ENCODE peak calls at places on chromosomes 2 and 18, in nine cellular contexts. X, C, P, Q, Z, B, K, S and F are unnamed samples.

GRCh38 chr2:72603481-72603880 is 222.4 kb downstream of the EXOC6B start:
- DNase-seq in X (no peak), C (no peak), P (no peak), Q (no peak), Z (no peak), B (no peak), K (peak), S (no peak), F (no peak)

GRCh38 chr2:197292614-197293013 is 18.0 kb downstream of the ANKRD44 start:
- DNase-seq in X (no peak), C (no peak), P (no peak), Q (no peak), Z (no peak), B (no peak), K (no peak), S (no peak), F (no peak)

GRCh38 chr2:10446631-10447030 is 1.5 kb downstream of the ODC1 start:
- DNase-seq in X (no peak), C (no peak), P (no peak), Q (no peak), Z (no peak), B (no peak), K (no peak), S (no peak), F (no peak)

GRCh38 chr2:233480490-233481202 is 85.9 kb downstream of the USP40 start:
- DNase-seq in X (no peak), C (peak), P (no peak), Q (peak), Z (no peak), B (peak), K (peak), S (no peak), F (no peak)

GRCh38 chr2:222239945-222240675 is 58.7 kb downstream of the PAX3 start:
- DNase-seq in X (no peak), C (peak), P (no peak), Q (no peak), Z (no peak), B (peak), K (no peak), S (no peak), F (no peak)

GRCh38 chr2:138997849-138998517 is 217.8 kb upstream of the NXPH2 start:
- DNase-seq in X (peak), C (no peak), P (no peak), Q (no peak), Z (no peak), B (no peak), K (peak), S (no peak), F (peak)

GRCh38 chr18:54392621-54393023 is 34.9 kb downstream of the C18orf54 start:
- DNase-seq in X (peak), C (peak), P (no peak), Q (no peak), Z (no peak), B (peak), K (peak), S (no peak), F (peak)

GRCh38 chr2:219071189-219071816 is 10.6 kb upstream of the IHH start:
- DNase-seq in X (peak), C (peak), P (no peak), Q (no peak), Z (peak), B (peak), K (no peak), S (no peak), F (no peak)

GRCh38 chr2:58435246-58435645 is 194.1 kb upstream of the FANCL start:
- DNase-seq in X (no peak), C (no peak), P (no peak), Q (no peak), Z (no peak), B (peak), K (no peak), S (no peak), F (no peak)

GRCh38 chr2:69143726-69144360 is 130.9 kb downstream of the ANTXR1 start:
- DNase-seq in X (peak), C (no peak), P (no peak), Q (peak), Z (no peak), B (no peak), K (no peak), S (no peak), F (no peak)

GRCh38 chr2:170950221-170950737 is 21.2 kb downstream of the GORASP2 start:
- DNase-seq in X (no peak), C (no peak), P (no peak), Q (no peak), Z (no peak), B (no peak), K (no peak), S (no peak), F (no peak)

GRCh38 chr18:57790316-57790715 is 12.8 kb downstream of the ATP8B1 start:
- DNase-seq in X (no peak), C (no peak), P (no peak), Q (no peak), Z (no peak), B (no peak), K (no peak), S (no peak), F (no peak)

GRCh38 chr2:184154438-184154837 is 443.9 kb upstream of the ZNF804A start:
- DNase-seq in X (peak), C (no peak), P (no peak), Q (no peak), Z (no peak), B (no peak), K (no peak), S (no peak), F (no peak)

GRCh38 chr2:214465386-214466146 is 54.7 kb downstream of the VWC2L start:
- DNase-seq in X (peak), C (peak), P (no peak), Q (peak), Z (no peak), B (no peak), K (peak), S (no peak), F (peak)

DNA sequence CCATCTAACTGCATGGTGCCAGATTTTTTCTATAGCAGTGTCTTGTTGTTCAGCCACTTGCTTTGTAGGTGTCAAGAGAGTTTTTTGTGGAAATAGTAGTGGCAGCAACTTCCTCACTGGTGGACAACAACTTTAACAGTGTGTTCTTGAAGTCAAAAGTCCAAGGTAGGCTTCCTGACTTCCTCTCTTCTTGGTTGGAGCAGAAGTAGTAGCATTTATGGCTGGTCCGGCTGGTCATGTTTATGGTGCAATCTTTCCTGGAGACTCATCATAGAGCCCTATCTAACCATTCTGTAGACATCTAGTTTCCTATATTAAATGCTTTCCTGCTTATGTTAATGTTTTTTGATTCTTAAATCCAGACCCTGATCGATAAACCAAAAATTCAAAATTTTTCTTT is 11.7 kb downstream of the GPR75 start:
- DNase-seq in X (no peak), C (no peak), P (no peak), Q (no peak), Z (no peak), B (peak), K (no peak), S (no peak), F (no peak)
- H3K27ac ChIP-seq in X (no peak), C (no peak), P (no peak), Q (no peak), Z (no peak), B (no peak), K (no peak), S (no peak), F (no peak)

GRCh38 chr2:26668041-26668440 is 24.5 kb upstream of the KCNK3 start:
- DNase-seq in X (no peak), C (no peak), P (no peak), Q (no peak), Z (no peak), B (no peak), K (no peak), S (no peak), F (no peak)
- H3K27ac ChIP-seq in X (no peak), C (no peak), P (no peak), Q (no peak), Z (no peak), B (no peak), K (no peak), S (no peak), F (no peak)

GRCh38 chr2:48829036-48829435 is 73.5 kb upstream of the LHCGR start:
- DNase-seq in X (peak), C (no peak), P (no peak), Q (no peak), Z (no peak), B (no peak), K (peak), S (no peak), F (peak)
- H3K27ac ChIP-seq in X (no peak), C (no peak), P (no peak), Q (no peak), Z (no peak), B (no peak), K (no peak), S (no peak), F (no peak)

GRCh38 chr2:160409480-160409879 is 84.1 kb downstream of the RBMS1 start:
- DNase-seq in X (no peak), C (no peak), P (no peak), Q (no peak), Z (no peak), B (no peak), K (peak), S (no peak), F (no peak)
- H3K27ac ChIP-seq in X (peak), C (no peak), P (no peak), Q (peak), Z (peak), B (no peak), K (no peak), S (no peak), F (no peak)

GRCh38 chr2:55985406-55985805 is 61.8 kb upstream of the EFEMP1 start:
- DNase-seq in X (no peak), C (no peak), P (no peak), Q (no peak), Z (no peak), B (no peak), K (peak), S (no peak), F (no peak)

GRCh38 chr2:55989405-55989804 is 65.8 kb upstream of the EFEMP1 start:
- DNase-seq in X (no peak), C (no peak), P (no peak), Q (no peak), Z (no peak), B (no peak), K (no peak), S (no peak), F (no peak)

GRCh38 chr2:55986700-55987440 is 63.3 kb upstream of the EFEMP1 start:
- DNase-seq in X (peak), C (no peak), P (no peak), Q (no peak), Z (no peak), B (no peak), K (peak), S (no peak), F (no peak)

DNA sequence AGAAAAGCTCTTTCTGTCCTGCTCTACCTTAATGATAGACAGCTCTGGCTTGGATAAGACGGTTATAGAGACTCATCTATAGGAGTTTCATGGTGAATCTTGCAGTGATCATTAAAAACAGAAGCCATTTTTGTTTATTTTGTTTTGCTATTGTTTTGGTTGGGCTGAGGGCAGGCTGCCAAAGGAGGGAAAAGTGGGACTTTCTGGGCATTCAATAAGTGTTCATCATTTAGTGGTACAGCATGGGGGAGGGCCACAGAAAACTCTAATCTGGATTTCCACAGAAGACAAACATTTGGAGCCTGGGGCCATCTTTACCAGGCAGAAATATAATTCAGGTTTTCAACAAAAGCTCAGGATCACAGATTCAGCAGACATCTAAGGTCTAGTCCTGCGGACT is 62.4 kb upstream of the EFEMP1 start:
- DNase-seq in X (no peak), C (no peak), P (no peak), Q (no peak), Z (no peak), B (no peak), K (no peak), S (no peak), F (no peak)
- H3K27ac ChIP-seq in X (no peak), C (no peak), P (no peak), Q (no peak), Z (no peak), B (no peak), K (no peak), S (no peak), F (no peak)

GRCh38 chr2:6951046-6951445 is 33.8 kb downstream of the RNF144A start:
- DNase-seq in X (no peak), C (no peak), P (no peak), Q (no peak), Z (no peak), B (no peak), K (no peak), S (no peak), F (no peak)

GRCh38 chr2:6949009-6949351 is 31.8 kb downstream of the RNF144A start:
- DNase-seq in X (peak), C (no peak), P (no peak), Q (no peak), Z (no peak), B (no peak), K (no peak), S (no peak), F (no peak)

GRCh38 chr2:6946722-6947121 is 29.5 kb downstream of the RNF144A start:
- DNase-seq in X (peak), C (no peak), P (no peak), Q (no peak), Z (no peak), B (no peak), K (peak), S (no peak), F (peak)

GRCh38 chr2:6945821-6946220 is 28.6 kb downstream of the RNF144A start:
- DNase-seq in X (no peak), C (no peak), P (no peak), Q (no peak), Z (no peak), B (no peak), K (no peak), S (no peak), F (no peak)

DNA sequence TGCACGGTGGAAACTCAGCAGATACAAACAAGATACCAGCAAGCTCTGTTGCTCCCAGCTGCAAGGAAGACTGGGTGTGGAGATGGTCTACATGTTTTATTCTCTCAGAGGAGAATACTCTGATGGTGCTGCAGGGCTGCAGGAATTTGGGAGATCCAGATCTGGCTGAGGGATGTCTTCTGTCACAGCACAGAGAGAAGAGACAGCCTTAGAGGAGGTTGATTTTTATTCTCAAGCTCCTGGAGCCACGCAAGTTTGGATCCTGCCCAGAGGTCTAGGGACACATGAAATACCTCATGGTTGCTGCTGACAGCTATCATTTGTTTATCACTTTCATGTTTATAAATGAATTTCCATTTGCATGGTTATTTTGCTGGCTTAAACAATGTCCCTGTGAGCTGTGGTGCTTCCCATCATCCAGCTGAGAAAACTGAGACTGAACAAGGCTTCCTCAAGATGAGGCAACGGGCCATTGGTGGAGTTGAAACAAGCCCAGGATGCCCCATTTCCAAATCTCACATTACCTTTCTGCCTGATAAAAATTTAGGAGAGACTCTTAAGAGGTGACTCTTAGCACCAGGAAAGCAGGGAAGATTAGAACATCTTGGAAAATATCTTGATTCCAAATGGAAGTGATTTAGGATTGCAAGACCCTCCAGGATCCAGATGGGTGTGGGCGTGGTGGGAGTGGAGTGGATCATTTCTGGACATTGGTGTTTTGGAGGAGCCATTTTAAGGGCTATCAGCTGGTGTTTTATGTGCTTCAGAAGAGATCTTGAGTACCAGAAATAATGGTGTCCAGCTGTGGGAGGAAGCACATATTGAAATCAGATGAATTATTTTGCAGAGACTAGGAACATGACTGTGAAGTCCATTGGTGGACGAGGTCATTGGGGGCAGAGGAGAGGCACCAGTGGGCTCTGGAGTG is 31.1 kb downstream of the RNF144A start:
- DNase-seq in X (no peak), C (no peak), P (no peak), Q (no peak), Z (no peak), B (no peak), K (no peak), S (no peak), F (no peak)
- H3K27ac ChIP-seq in X (no peak), C (no peak), P (no peak), Q (no peak), Z (peak), B (no peak), K (no peak), S (no peak), F (no peak)

DNA sequence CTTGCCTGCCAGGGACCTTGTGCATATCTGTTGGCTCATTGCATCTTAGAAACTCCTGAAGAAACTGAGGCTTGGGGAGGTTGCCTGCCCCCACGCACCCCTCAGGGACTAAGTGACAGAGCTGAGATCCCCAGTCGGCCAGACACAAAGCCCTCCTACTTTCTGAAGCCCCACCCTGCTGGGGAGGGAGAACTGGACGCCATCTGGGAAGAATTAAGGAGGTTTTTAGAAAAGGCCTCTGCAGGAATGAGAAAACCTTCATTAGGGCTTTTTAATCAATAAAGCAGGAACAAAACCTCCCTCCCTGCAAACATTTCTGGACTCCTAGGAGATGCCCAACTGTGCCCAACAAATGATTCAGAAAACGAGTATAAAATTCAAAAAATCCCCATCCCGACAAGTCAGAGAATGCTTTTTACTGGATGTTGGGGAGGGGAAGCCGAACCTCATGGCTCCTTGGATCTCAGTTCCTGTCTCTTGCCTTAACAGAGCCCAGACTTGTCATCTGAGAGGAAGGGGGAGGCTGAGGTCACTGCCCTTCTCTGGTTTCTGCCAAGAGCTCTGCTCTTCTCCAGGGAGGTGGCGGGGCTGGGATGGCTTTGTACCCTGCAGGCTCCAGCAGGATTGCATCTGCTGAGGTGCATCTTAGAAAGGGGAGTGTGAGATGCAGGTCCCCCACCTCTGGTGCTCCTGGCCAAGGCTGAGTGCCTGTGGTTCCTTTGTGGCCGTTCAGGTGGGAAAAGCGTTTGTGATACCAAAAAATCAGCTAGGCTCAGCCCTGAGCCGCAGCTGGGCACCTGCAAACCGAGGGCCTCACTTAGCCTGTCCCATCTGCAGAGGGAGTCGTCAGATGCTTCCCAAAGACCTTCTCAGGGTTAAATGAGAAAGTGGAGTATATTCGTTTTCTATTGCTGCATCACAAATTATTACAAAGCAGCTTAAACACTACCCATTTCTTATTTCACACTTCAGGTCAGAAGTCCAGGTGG is 142.4 kb downstream of the ZFP36L2 start:
- DNase-seq in X (peak), C (no peak), P (no peak), Q (peak), Z (no peak), B (no peak), K (peak), S (no peak), F (no peak)
- H3K27ac ChIP-seq in X (peak), C (no peak), P (no peak), Q (peak), Z (peak), B (peak), K (peak), S (peak), F (peak)